ENCODE peak calls at places on chromosomes 12 and 14, in seven cellular contexts. One of them, this sample, is unnamed.

GRCh38 chr14:78010688-78011087 is 159.5 kb upstream of the NRXN3 start:
- DNase-seq in WERI-Rb-1: no peak
- DNase-seq in AG09309: no peak
- DNase-seq in nephron progenitor cell: no peak
- DNase-seq in lower leg skin: no peak
- DNase-seq in activated B cell treated with CpG ODN at 0.5 μM for 24 hours: no peak
- DNase-seq in astrocyte of the cerebellum: peak; percentile 49
- DNase-seq in this sample: no peak

GRCh38 chr14:22071001-22071400 is 397.4 kb upstream of the OR4E1 start:
- DNase-seq in WERI-Rb-1: no peak
- DNase-seq in AG09309: no peak
- DNase-seq in nephron progenitor cell: no peak
- DNase-seq in lower leg skin: no peak
- DNase-seq in activated B cell treated with CpG ODN at 0.5 μM for 24 hours: peak; percentile 46
- DNase-seq in astrocyte of the cerebellum: no peak
- DNase-seq in this sample: no peak

GRCh38 chr14:58129208-58129607 is 22.8 kb downstream of the ARMH4 start:
- DNase-seq in WERI-Rb-1: no peak
- DNase-seq in AG09309: no peak
- DNase-seq in nephron progenitor cell: no peak
- DNase-seq in lower leg skin: no peak
- DNase-seq in activated B cell treated with CpG ODN at 0.5 μM for 24 hours: no peak
- DNase-seq in astrocyte of the cerebellum: no peak
- DNase-seq in this sample: no peak

GRCh38 chr12:123075591-123076171 is 75.2 kb downstream of the PITPNM2 start:
- DNase-seq in WERI-Rb-1: peak; percentile 75
- DNase-seq in AG09309: no peak
- DNase-seq in nephron progenitor cell: peak; percentile 61
- DNase-seq in lower leg skin: no peak
- DNase-seq in activated B cell treated with CpG ODN at 0.5 μM for 24 hours: no peak
- DNase-seq in astrocyte of the cerebellum: no peak
- DNase-seq in this sample: peak; percentile 64

GRCh38 chr12:92439397-92439779 is 263.4 kb upstream of the PLEKHG7 start:
- DNase-seq in WERI-Rb-1: no peak
- DNase-seq in AG09309: peak; percentile 48
- DNase-seq in nephron progenitor cell: no peak
- DNase-seq in lower leg skin: no peak
- DNase-seq in activated B cell treated with CpG ODN at 0.5 μM for 24 hours: no peak
- DNase-seq in astrocyte of the cerebellum: peak; percentile 8
- DNase-seq in this sample: no peak

GRCh38 chr12:68880660-68881325 is 52.2 kb downstream of the CPM start:
- DNase-seq in WERI-Rb-1: no peak
- DNase-seq in AG09309: no peak
- DNase-seq in nephron progenitor cell: no peak
- DNase-seq in lower leg skin: no peak
- DNase-seq in activated B cell treated with CpG ODN at 0.5 μM for 24 hours: no peak
- DNase-seq in astrocyte of the cerebellum: no peak
- DNase-seq in this sample: no peak

GRCh38 chr14:32698831-32699230 is 239.8 kb upstream of the NPAS3 start:
- DNase-seq in WERI-Rb-1: no peak
- DNase-seq in AG09309: no peak
- DNase-seq in nephron progenitor cell: no peak
- DNase-seq in lower leg skin: no peak
- DNase-seq in activated B cell treated with CpG ODN at 0.5 μM for 24 hours: no peak
- DNase-seq in astrocyte of the cerebellum: no peak
- DNase-seq in this sample: no peak

GRCh38 chr12:55036326-55036725 is 16.6 kb downstream of the NEUROD4 start:
- DNase-seq in WERI-Rb-1: no peak
- DNase-seq in AG09309: no peak
- DNase-seq in nephron progenitor cell: no peak
- DNase-seq in lower leg skin: no peak
- DNase-seq in activated B cell treated with CpG ODN at 0.5 μM for 24 hours: no peak
- DNase-seq in astrocyte of the cerebellum: no peak
- DNase-seq in this sample: no peak

GRCh38 chr14:94685166-94685581 is 73.0 kb downstream of the SERPINA3 start:
- DNase-seq in WERI-Rb-1: peak; percentile 38
- DNase-seq in AG09309: no peak
- DNase-seq in nephron progenitor cell: no peak
- DNase-seq in lower leg skin: peak; percentile 75
- DNase-seq in activated B cell treated with CpG ODN at 0.5 μM for 24 hours: no peak
- DNase-seq in astrocyte of the cerebellum: no peak
- DNase-seq in this sample: no peak

DNA sequence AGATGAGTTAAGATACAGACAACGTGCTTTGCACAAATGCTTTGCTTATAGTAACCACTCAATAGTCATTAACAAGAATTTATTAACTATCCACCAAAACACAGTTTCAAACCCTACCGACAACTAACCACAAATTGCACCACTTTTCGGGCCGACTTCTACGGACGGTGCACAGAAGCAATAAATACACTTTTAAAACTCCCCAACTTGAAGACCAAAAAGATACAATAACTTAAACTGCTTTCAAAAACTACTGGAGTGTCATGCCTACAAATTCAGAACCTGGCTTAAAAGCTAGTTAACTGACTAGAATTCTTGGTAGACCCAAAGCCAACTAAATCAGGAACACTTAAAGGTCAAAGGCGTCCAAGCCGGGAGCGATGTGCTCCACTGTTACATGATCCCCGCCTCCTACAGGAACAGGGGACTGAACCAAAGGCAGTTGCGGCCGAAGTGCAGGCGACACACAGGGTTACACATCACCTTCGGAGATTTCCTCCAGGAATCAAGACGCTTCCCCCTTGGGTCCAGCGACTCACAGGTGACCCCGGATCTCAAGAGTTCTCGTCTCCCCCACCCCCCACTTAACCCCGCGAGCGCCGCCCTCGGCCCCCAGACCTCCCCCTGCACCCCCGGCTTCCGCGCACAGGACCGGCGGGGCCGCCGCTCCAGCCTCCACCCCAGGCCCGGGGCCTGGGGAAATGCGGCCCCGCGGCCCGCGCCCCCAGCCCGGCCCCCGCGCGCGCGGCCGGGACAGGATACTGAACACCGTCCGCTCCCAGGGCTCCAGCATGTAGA is 507 bp downstream of the SPTSSA start:
- DNase-seq in WERI-Rb-1: peak; percentile 53
- DNase-seq in AG09309: no peak
- DNase-seq in nephron progenitor cell: peak; percentile 61
- DNase-seq in lower leg skin: peak; percentile 88
- DNase-seq in activated B cell treated with CpG ODN at 0.5 μM for 24 hours: no peak
- DNase-seq in astrocyte of the cerebellum: no peak
- DNase-seq in this sample: peak; percentile 63
- TF ChIP-seq CTCF in WERI-Rb-1: no peak
- TF ChIP-seq CTCF in AG09309: no peak
- TF ChIP-seq CTCF in nephron progenitor cell: no peak
- TF ChIP-seq CTCF in lower leg skin: no peak
- TF ChIP-seq CTCF in activated B cell treated with CpG ODN at 0.5 μM for 24 hours: no peak
- TF ChIP-seq CTCF in astrocyte of the cerebellum: no peak
- TF ChIP-seq CTCF in this sample: no peak

GRCh38 chr14:100072783-100073346 is 7.6 kb downstream of the EVL start:
- DNase-seq in WERI-Rb-1: no peak
- DNase-seq in AG09309: no peak
- DNase-seq in nephron progenitor cell: no peak
- DNase-seq in lower leg skin: no peak
- DNase-seq in activated B cell treated with CpG ODN at 0.5 μM for 24 hours: peak; percentile 47
- DNase-seq in astrocyte of the cerebellum: no peak
- DNase-seq in this sample: no peak
- TF ChIP-seq CTCF in WERI-Rb-1: no peak
- TF ChIP-seq CTCF in AG09309: no peak
- TF ChIP-seq CTCF in nephron progenitor cell: no peak
- TF ChIP-seq CTCF in lower leg skin: no peak
- TF ChIP-seq CTCF in activated B cell treated with CpG ODN at 0.5 μM for 24 hours: no peak
- TF ChIP-seq CTCF in astrocyte of the cerebellum: no peak
- TF ChIP-seq CTCF in this sample: no peak

GRCh38 chr12:111308473-111308872 is 60.4 kb downstream of the PHETA1 start:
- DNase-seq in WERI-Rb-1: no peak
- DNase-seq in AG09309: no peak
- DNase-seq in nephron progenitor cell: no peak
- DNase-seq in lower leg skin: no peak
- DNase-seq in activated B cell treated with CpG ODN at 0.5 μM for 24 hours: no peak
- DNase-seq in astrocyte of the cerebellum: no peak
- DNase-seq in this sample: no peak

GRCh38 chr12:111309584-111309983 is 59.3 kb downstream of the PHETA1 start:
- DNase-seq in WERI-Rb-1: no peak
- DNase-seq in AG09309: no peak
- DNase-seq in nephron progenitor cell: no peak
- DNase-seq in lower leg skin: no peak
- DNase-seq in activated B cell treated with CpG ODN at 0.5 μM for 24 hours: no peak
- DNase-seq in astrocyte of the cerebellum: no peak
- DNase-seq in this sample: no peak

GRCh38 chr12:111310076-111310870 is 58.6 kb downstream of the PHETA1 start:
- DNase-seq in WERI-Rb-1: no peak
- DNase-seq in AG09309: no peak
- DNase-seq in nephron progenitor cell: no peak
- DNase-seq in lower leg skin: no peak
- DNase-seq in activated B cell treated with CpG ODN at 0.5 μM for 24 hours: no peak
- DNase-seq in astrocyte of the cerebellum: no peak
- DNase-seq in this sample: no peak

GRCh38 chr12:111303531-111303930 is 65.4 kb downstream of the PHETA1 start:
- DNase-seq in WERI-Rb-1: no peak
- DNase-seq in AG09309: no peak
- DNase-seq in nephron progenitor cell: no peak
- DNase-seq in lower leg skin: no peak
- DNase-seq in activated B cell treated with CpG ODN at 0.5 μM for 24 hours: no peak
- DNase-seq in astrocyte of the cerebellum: no peak
- DNase-seq in this sample: no peak

DNA sequence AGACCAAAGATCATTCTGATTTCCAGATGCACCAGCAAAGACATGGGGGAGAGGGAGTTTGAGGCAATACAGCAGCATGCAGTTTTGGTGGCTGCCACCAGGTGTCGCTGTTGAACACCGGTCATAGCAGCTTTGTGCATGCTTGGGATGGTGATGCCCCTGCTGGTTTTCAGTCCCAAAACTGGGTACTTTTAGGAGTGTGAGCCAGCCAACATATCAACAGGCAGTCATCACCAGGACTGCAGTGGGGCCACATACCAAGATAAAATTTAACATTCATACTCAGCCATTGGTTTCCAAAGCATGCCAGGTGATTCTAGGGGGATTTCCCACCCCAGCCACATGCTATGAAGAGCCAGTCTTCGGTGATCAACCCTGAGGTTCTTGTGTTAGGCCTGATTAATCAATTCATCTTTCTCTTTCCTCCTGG is 64.2 kb downstream of the PHETA1 start:
- DNase-seq in WERI-Rb-1: peak; percentile 47
- DNase-seq in AG09309: no peak
- DNase-seq in nephron progenitor cell: peak; percentile 50
- DNase-seq in lower leg skin: no peak
- DNase-seq in activated B cell treated with CpG ODN at 0.5 μM for 24 hours: no peak
- DNase-seq in astrocyte of the cerebellum: no peak
- DNase-seq in this sample: no peak
- TF ChIP-seq CTCF in WERI-Rb-1: peak; percentile 96
- TF ChIP-seq CTCF in AG09309: peak; percentile 69
- TF ChIP-seq CTCF in nephron progenitor cell: peak; percentile 56
- TF ChIP-seq CTCF in lower leg skin: no peak
- TF ChIP-seq CTCF in activated B cell treated with CpG ODN at 0.5 μM for 24 hours: no peak
- TF ChIP-seq CTCF in astrocyte of the cerebellum: peak; percentile 59
- TF ChIP-seq CTCF in this sample: peak; percentile 92

DNA sequence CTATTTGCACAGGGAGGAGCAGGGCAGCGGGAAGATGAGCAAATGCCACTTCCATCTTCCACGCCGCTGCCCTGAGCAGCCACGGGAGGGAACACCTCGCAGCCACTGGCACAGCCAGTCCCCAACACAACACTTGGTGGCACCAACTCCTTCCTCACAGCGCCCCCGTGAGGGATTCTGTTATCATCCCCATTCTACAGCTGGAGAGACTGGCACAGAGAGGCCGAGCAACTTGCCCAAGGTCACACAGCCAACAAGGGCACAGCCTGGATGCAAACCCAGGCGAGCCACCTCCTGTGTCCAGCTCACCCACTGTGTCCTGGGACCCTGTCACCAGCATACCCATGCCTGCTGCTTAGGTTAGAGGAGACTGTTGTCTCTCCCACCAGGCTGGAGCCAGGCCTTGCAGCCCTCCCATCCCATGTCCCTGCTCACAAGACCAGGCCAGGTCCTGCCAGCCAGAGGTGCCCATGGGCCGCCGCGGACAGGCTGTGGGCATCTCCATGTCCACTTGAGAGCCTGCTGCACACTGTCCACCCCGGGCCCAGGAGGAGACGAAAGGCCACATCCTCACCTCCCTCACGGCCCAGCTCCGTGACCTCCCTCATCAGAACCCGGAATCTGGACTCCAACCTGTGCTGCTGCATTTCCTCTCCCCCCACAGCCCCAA is 57.0 kb downstream of the NCOR2 start:
- DNase-seq in WERI-Rb-1: no peak
- DNase-seq in AG09309: no peak
- DNase-seq in nephron progenitor cell: no peak
- DNase-seq in lower leg skin: no peak
- DNase-seq in activated B cell treated with CpG ODN at 0.5 μM for 24 hours: no peak
- DNase-seq in astrocyte of the cerebellum: no peak
- DNase-seq in this sample: no peak
- TF ChIP-seq CTCF in WERI-Rb-1: peak; percentile 32
- TF ChIP-seq CTCF in AG09309: no peak
- TF ChIP-seq CTCF in nephron progenitor cell: no peak
- TF ChIP-seq CTCF in lower leg skin: no peak
- TF ChIP-seq CTCF in activated B cell treated with CpG ODN at 0.5 μM for 24 hours: no peak
- TF ChIP-seq CTCF in astrocyte of the cerebellum: no peak
- TF ChIP-seq CTCF in this sample: peak; percentile 34

DNA sequence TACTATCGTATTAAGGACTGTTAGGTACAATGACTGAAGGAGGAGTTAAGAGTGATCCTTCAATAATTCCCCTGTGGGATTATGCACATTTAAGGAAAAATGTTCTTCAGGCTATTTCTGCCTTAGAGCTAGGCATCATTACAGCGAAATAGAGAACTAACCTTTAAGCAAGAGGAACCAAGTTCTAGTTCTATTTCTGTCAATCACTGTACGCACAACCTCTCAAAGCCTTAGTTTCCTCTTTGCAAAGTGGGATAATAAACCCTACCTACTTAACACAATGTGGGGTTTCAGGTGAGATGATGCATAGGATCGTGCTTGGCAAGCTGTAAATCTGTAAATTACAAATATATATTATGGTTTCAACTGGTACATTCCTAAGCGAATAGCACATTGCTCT is 15.4 kb downstream of the NTF3 start:
- DNase-seq in WERI-Rb-1: no peak
- DNase-seq in AG09309: no peak
- DNase-seq in nephron progenitor cell: no peak
- DNase-seq in lower leg skin: no peak
- DNase-seq in activated B cell treated with CpG ODN at 0.5 μM for 24 hours: no peak
- DNase-seq in astrocyte of the cerebellum: no peak
- DNase-seq in this sample: no peak
- TF ChIP-seq CTCF in WERI-Rb-1: no peak
- TF ChIP-seq CTCF in AG09309: no peak
- TF ChIP-seq CTCF in nephron progenitor cell: no peak
- TF ChIP-seq CTCF in lower leg skin: no peak
- TF ChIP-seq CTCF in activated B cell treated with CpG ODN at 0.5 μM for 24 hours: no peak
- TF ChIP-seq CTCF in astrocyte of the cerebellum: no peak
- TF ChIP-seq CTCF in this sample: no peak

This sample was measured in BE2C.